ENCODE peak calls at places on chromosomes 2 and 18, in eight cellular contexts. J, D, A, L, W, E, V and K are unnamed samples.

GRCh38 chr2:65062843-65063242 is 6.6 kb downstream of the CEP68 start:
- DNase-seq in D (no peak), W (no peak), J (no peak), A (no peak), E (no peak), V (peak; percentile 54), L (no peak), K (peak; percentile 41)

GRCh38 chr2:150859872-150860271 is 372.4 kb upstream of the RND3 start:
- DNase-seq in D (no peak), L (no peak), V (no peak), E (no peak), A (no peak), J (no peak), W (no peak), K (no peak)

GRCh38 chr2:39938035-39938835 is 159.2 kb upstream of the THUMPD2 start:
- DNase-seq in J (no peak), V (peak; percentile 38), D (no peak), A (no peak), W (no peak), E (no peak), L (no peak), K (no peak)

GRCh38 chr2:233960203-233960602 is 43.0 kb downstream of the TRPM8 start:
- DNase-seq in W (no peak), E (no peak), J (no peak), L (no peak), D (no peak), A (no peak), V (no peak), K (no peak)

GRCh38 chr18:6745504-6746031 is 16.1 kb downstream of the ARHGAP28 start:
- DNase-seq in E (no peak), L (no peak), A (no peak), W (no peak), V (no peak), D (no peak), J (no peak), K (no peak)

GRCh38 chr18:46946656-46947282 is 29.4 kb downstream of the KATNAL2 start:
- DNase-seq in A (peak; percentile 84), J (peak; percentile 90), D (peak; percentile 84), V (peak; percentile 83), W (peak; percentile 28), L (peak; percentile 94), E (peak; percentile 64), K (peak; percentile 86)

GRCh38 chr2:133789743-133790142 is 221.5 kb upstream of the NCKAP5 start:
- DNase-seq in L (no peak), J (no peak), W (no peak), D (no peak), V (no peak), A (no peak), E (no peak), K (no peak)

GRCh38 chr2:40450066-40450841 is 1.6 kb downstream of the SLC8A1 start:
- DNase-seq in J (no peak), A (peak; percentile 54), V (peak; percentile 60), D (no peak), W (no peak), E (no peak), L (no peak), K (no peak)

GRCh38 chr2:127857494-127857818 is 499 bp downstream of the POLR2D start:
- DNase-seq in V (peak; percentile 4), L (peak; percentile 20), A (no peak), D (no peak), W (no peak), E (no peak), J (no peak), K (no peak)

GRCh38 chr2:238433941-238434845 is 7.5 kb downstream of the ASB1 start:
- DNase-seq in V (peak; percentile 91), A (no peak), E (no peak), D (no peak), J (no peak), L (no peak), W (no peak), K (no peak)

GRCh38 chr18:9775172-9775571 is 67.1 kb downstream of the RAB31 start:
- DNase-seq in V (no peak), E (no peak), J (no peak), D (no peak), L (no peak), W (no peak), A (no peak), K (no peak)

GRCh38 chr2:205041472-205042130 is 496.3 kb downstream of the PARD3B start:
- DNase-seq in A (no peak), W (no peak), V (no peak), E (no peak), D (no peak), L (no peak), J (no peak), K (no peak)

GRCh38 chr2:240916571-240917008 is 10.5 kb downstream of the CROCC2 start:
- DNase-seq in W (no peak), D (no peak), V (peak; percentile 93), A (peak; percentile 97), J (no peak), L (no peak), E (no peak), K (peak; percentile 87)

GRCh38 chr2:70557171-70557838 is 3.7 kb upstream of the TGFA start:
- DNase-seq in J (no peak), A (no peak), V (no peak), W (peak; percentile 30), E (peak; percentile 67), D (peak; percentile 61), L (peak; percentile 74), K (no peak)

GRCh38 chr2:57892920-57893319 is 153.7 kb upstream of the VRK2 start:
- DNase-seq in A (no peak), E (no peak), D (no peak), V (no peak), W (no peak), J (no peak), L (no peak), K (no peak)

GRCh38 chr18:36706313-36706881 is 122.4 kb downstream of the TPGS2 start:
- DNase-seq in V (no peak), J (no peak), E (no peak), D (no peak), A (no peak), W (no peak), L (no peak), K (no peak)

DNA sequence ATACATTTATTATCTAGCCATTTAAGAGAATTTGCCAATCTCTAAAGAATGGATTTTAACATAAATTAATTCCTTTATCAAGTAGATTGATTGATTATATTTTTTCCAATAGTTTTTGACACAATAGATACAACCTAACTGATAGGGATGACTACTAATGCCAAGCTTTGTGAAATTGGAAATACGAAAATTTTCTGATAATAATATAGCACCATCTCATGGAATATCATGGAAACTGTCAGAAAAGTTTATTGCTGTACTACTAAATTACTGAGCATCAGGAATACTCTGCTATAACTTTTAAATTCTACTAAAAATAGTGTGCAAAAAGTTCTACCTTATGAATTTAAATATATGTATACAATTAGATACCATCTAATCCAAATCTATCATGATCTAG is 101.8 kb upstream of the MAP2 start:
- DNase-seq in E (no peak), J (no peak), V (no peak), W (no peak), A (no peak), L (no peak), D (no peak), K (no peak)
- H3K36me3 ChIP-seq in E (no peaks in the 10 kb centered on the region), J (no peaks in the 10 kb centered on the region), V (no peaks in the 10 kb centered on the region), W (no peaks in the 10 kb centered on the region), A (no peaks in the 10 kb centered on the region), L (no peaks in the 10 kb centered on the region), D (no peaks in the 10 kb centered on the region), K (no peaks in the 10 kb centered on the region)

DNA sequence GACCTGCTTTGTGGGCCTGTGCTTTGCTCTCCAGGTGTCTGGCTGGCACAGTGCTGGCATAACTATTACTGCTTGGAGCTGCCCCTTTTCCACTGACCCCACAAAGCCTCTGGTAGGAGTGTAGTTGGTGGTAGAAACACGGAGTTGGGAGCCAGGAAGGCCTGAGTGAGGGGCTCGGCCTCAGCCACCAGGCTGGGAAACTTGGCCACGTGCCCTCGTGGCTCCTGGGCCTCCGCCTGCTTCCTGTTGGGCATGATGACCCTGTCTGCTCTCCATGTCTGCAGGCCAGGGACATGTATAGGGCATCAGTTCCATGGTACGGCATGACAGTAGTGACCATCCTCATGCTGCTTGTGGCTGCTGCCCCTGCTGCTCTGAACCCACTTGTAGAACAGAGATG is 241.2 kb downstream of the FAM210A start:
- DNase-seq in J (no peak), A (no peak), L (no peak), E (no peak), V (no peak), D (no peak), W (no peak), K (no peak)
- H3K36me3 ChIP-seq in J (no peaks in the 10 kb centered on the region), A (no peaks in the 10 kb centered on the region), L (no peaks in the 10 kb centered on the region), E (no peaks in the 10 kb centered on the region), V (no peaks in the 10 kb centered on the region), D (peaks cover 26% of the 10 kb centered on the region), W (no peaks in the 10 kb centered on the region), K (peaks cover 4% of the 10 kb centered on the region)

GRCh38 chr2:219378167-219378851 is 9.4 kb downstream of the DNPEP start:
- DNase-seq in L (no peak), J (peak; percentile 26), E (no peak), A (no peak), V (no peak), W (no peak), D (no peak), K (no peak)

GRCh38 chr2:219384083-219384713 is 3.5 kb downstream of the DNPEP start:
- DNase-seq in V (no peak), D (no peak), W (no peak), A (no peak), E (no peak), L (no peak), J (no peak), K (no peak)

GRCh38 chr2:219381448-219381847 is 6.3 kb downstream of the DNPEP start:
- DNase-seq in A (no peak), J (no peak), D (no peak), L (no peak), E (no peak), V (no peak), W (no peak), K (no peak)

GRCh38 chr2:219384872-219385271 is 2.8 kb downstream of the DNPEP start:
- DNase-seq in W (no peak), J (no peak), E (no peak), L (no peak), V (peak; percentile 80), A (no peak), D (no peak), K (no peak)

GRCh38 chr2:219380926-219381325 is 6.8 kb downstream of the DNPEP start:
- DNase-seq in D (no peak), W (no peak), J (no peak), A (no peak), L (no peak), E (no peak), V (no peak), K (no peak)
- H3K36me3 ChIP-seq in D (peaks cover 98% of the 10 kb centered on the region), W (peaks cover 5% of the 10 kb centered on the region), J (peaks cover 12% of the 10 kb centered on the region), A (peaks cover 53% of the 10 kb centered on the region), L (peaks cover 26% of the 10 kb centered on the region), E (no peaks in the 10 kb centered on the region), V (peaks cover 28% of the 10 kb centered on the region), K (peaks cover 7% of the 10 kb centered on the region)

DNA sequence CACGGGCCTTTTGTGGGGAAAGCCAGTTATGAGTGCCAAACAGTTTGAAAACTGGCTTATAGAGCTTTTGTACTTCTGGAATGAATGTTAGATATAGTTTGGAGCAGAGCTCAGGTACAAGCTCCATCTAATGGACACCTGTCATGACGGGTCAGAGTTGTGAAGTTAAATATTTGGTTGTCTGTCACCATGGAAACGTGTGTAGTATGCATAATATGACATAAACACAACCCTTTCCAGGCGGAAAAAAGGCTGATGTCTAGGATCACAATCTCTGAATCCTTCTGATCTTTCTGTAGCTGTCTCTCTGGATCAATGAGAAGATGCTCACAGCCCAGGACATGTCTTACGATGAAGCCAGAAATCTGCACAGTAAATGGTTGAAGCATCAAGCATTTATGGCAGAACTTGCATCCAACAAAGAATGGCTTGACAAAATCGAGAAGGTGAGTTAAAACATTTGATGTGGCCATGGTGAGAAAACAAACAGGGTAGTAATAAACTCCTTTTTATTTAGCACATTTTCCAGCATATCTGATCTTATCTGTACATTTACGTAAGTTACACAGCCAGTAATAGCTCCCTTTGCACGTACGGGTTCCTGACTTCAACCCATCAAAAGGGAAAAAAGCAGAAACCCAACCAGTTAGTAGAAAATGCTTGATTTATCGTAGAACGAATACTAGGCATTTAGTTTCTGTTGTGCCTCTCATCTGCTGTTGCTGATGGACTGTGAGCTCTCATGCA is 80.6 kb upstream of the EML6 start:
- DNase-seq in L (no peak), V (no peak), D (no peak), E (no peak), J (no peak), A (no peak), W (no peak), K (no peak)
- H3K36me3 ChIP-seq in L (peaks cover 91% of the 10 kb centered on the region), V (peaks cover 21% of the 10 kb centered on the region), D (peaks cover 87% of the 10 kb centered on the region), E (no peaks in the 10 kb centered on the region), J (peaks cover 39% of the 10 kb centered on the region), A (peaks cover 68% of the 10 kb centered on the region), W (peaks cover 27% of the 10 kb centered on the region), K (peaks cover 9% of the 10 kb centered on the region)